ENCODE peak calls at places on chromosomes 13 and 19, in four cellular contexts. One of them, this sample, is unnamed.

GRCh38 chr13:74930402-74931165 is 551.4 kb downstream of the TBC1D4 start:
- DNase-seq in progenitor cell of endocrine pancreas: no peak
- DNase-seq in PC-9: no peak
- DNase-seq in CD8-positive, alpha-beta T cell: no peak
- DNase-seq in this sample: no peak

GRCh38 chr19:14528419-14529253 is 758 bp upstream of the TECR start:
- DNase-seq in PC-9: no peak
- DNase-seq in progenitor cell of endocrine pancreas: no peak
- DNase-seq in CD8-positive, alpha-beta T cell: no peak
- DNase-seq in this sample: peak

GRCh38 chr13:114067886-114068722 is 64.3 kb downstream of the RASA3 start:
- DNase-seq in progenitor cell of endocrine pancreas: no peak
- DNase-seq in CD8-positive, alpha-beta T cell: peak
- DNase-seq in PC-9: no peak
- DNase-seq in this sample: no peak

GRCh38 chr13:41767801-41768200 is 193.1 kb downstream of the VWA8 start:
- DNase-seq in CD8-positive, alpha-beta T cell: no peak
- DNase-seq in progenitor cell of endocrine pancreas: no peak
- DNase-seq in PC-9: no peak
- DNase-seq in this sample: no peak

GRCh38 chr19:48372904-48373303 is 8.7 kb downstream of the SYNGR4 start:
- DNase-seq in progenitor cell of endocrine pancreas: no peak
- DNase-seq in CD8-positive, alpha-beta T cell: no peak
- DNase-seq in PC-9: no peak
- DNase-seq in this sample: no peak

GRCh38 chr19:37763488-37763887 is 15.9 kb downstream of the ZNF573 start:
- DNase-seq in CD8-positive, alpha-beta T cell: no peak
- DNase-seq in progenitor cell of endocrine pancreas: no peak
- DNase-seq in PC-9: no peak
- DNase-seq in this sample: no peak

GRCh38 chr19:44570984-44571684 is 41.7 kb upstream of the CEACAM20 start:
- DNase-seq in progenitor cell of endocrine pancreas: peak
- DNase-seq in CD8-positive, alpha-beta T cell: no peak
- DNase-seq in PC-9: peak
- DNase-seq in this sample: peak

GRCh38 chr19:18696023-18696422 is 12.5 kb downstream of the CRTC1 start:
- DNase-seq in progenitor cell of endocrine pancreas: no peak
- DNase-seq in PC-9: no peak
- DNase-seq in CD8-positive, alpha-beta T cell: no peak
- DNase-seq in this sample: no peak

GRCh38 chr19:49327878-49328544 is 3.0 kb upstream of the SLC6A16 start:
- DNase-seq in PC-9: no peak
- DNase-seq in CD8-positive, alpha-beta T cell: peak
- DNase-seq in progenitor cell of endocrine pancreas: no peak
- DNase-seq in this sample: no peak

GRCh38 chr19:17448190-17448967 is at the start of gene TMEM221:
- DNase-seq in CD8-positive, alpha-beta T cell: peak
- DNase-seq in PC-9: peak
- DNase-seq in progenitor cell of endocrine pancreas: peak
- DNase-seq in this sample: peak

GRCh38 chr19:1260749-1261511 is 8.2 kb upstream of the CIRBP start:
- DNase-seq in PC-9: peak
- DNase-seq in CD8-positive, alpha-beta T cell: peak
- DNase-seq in progenitor cell of endocrine pancreas: peak
- DNase-seq in this sample: peak

GRCh38 chr19:52896431-52897148 is 845 bp downstream of the ZNF320 start:
- DNase-seq in CD8-positive, alpha-beta T cell: peak
- DNase-seq in PC-9: peak
- DNase-seq in progenitor cell of endocrine pancreas: no peak
- DNase-seq in this sample: peak

GRCh38 chr19:3275068-3275582 is 50.7 kb downstream of the CELF5 start:
- DNase-seq in progenitor cell of endocrine pancreas: peak
- DNase-seq in PC-9: no peak
- DNase-seq in CD8-positive, alpha-beta T cell: peak
- DNase-seq in this sample: no peak
- TF ChIP-seq CTCF in progenitor cell of endocrine pancreas: no peak
- TF ChIP-seq CTCF in PC-9: no peak
- TF ChIP-seq CTCF in CD8-positive, alpha-beta T cell: peak
- TF ChIP-seq CTCF in this sample: no peak

DNA sequence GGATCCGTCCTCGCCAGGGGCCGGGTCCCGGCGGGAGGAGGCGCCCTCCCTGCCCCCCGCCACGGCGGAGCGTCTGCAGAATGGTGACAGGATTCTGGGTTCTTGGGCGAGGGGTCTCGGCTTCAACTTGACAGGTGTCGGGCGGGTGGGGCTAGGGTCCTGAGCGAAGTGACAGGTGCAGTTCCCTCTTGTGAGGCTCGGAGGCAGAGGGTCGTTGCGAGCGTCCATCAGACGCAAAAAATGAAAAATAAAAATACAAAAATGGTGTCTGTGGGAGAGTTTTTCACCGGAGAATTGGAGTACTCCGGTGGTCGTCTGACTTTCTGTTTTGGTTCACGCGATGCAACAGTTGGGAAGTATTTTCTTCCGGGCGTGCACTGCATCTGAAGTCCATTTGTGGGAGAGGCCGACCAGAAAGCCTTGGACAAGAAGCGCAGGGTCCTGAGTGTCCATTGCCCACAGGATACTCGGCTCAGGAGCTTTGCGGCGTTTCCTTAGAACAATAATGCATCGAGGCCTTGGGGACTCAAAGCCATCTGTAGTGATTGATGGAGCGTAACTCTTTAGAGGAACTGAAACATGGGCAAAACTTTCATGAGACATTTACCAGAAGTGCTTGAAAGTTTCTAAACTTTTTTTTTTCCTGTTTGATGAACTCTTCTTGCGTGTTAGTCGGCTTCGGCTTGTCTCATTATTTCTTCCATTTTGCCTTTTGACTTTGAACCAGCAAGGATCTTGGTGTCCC is 753 bp downstream of the RB1 start:
- DNase-seq in PC-9: peak
- DNase-seq in CD8-positive, alpha-beta T cell: no peak
- DNase-seq in progenitor cell of endocrine pancreas: no peak
- DNase-seq in this sample: peak
- TF ChIP-seq CTCF in PC-9: no peak
- TF ChIP-seq CTCF in CD8-positive, alpha-beta T cell: no peak
- TF ChIP-seq CTCF in progenitor cell of endocrine pancreas: no peak
- TF ChIP-seq CTCF in this sample: no peak

GRCh38 chr19:6271251-6271650 is 8.5 kb downstream of the MLLT1 start:
- DNase-seq in CD8-positive, alpha-beta T cell: no peak
- DNase-seq in PC-9: no peak
- DNase-seq in progenitor cell of endocrine pancreas: no peak
- DNase-seq in this sample: peak
- TF ChIP-seq CTCF in CD8-positive, alpha-beta T cell: no peak
- TF ChIP-seq CTCF in PC-9: no peak
- TF ChIP-seq CTCF in progenitor cell of endocrine pancreas: peak
- TF ChIP-seq CTCF in this sample: peak

GRCh38 chr13:108176685-108177274 is 38.6 kb downstream of the LIG4 start:
- DNase-seq in progenitor cell of endocrine pancreas: no peak
- DNase-seq in CD8-positive, alpha-beta T cell: peak
- DNase-seq in PC-9: peak
- DNase-seq in this sample: no peak
- TF ChIP-seq CTCF in progenitor cell of endocrine pancreas: peak
- TF ChIP-seq CTCF in CD8-positive, alpha-beta T cell: peak
- TF ChIP-seq CTCF in PC-9: peak
- TF ChIP-seq CTCF in this sample: no peak

GRCh38 chr13:27794075-27794691 is 1.9 kb downstream of the GSX1 start:
- DNase-seq in progenitor cell of endocrine pancreas: no peak
- DNase-seq in CD8-positive, alpha-beta T cell: no peak
- DNase-seq in PC-9: no peak
- DNase-seq in this sample: no peak

GRCh38 chr13:27794921-27795717 is 2.8 kb downstream of the GSX1 start:
- DNase-seq in CD8-positive, alpha-beta T cell: no peak
- DNase-seq in progenitor cell of endocrine pancreas: no peak
- DNase-seq in PC-9: no peak
- DNase-seq in this sample: no peak

GRCh38 chr13:27795718-27796019 is 3.4 kb downstream of the GSX1 start:
- DNase-seq in progenitor cell of endocrine pancreas: no peak
- DNase-seq in CD8-positive, alpha-beta T cell: no peak
- DNase-seq in PC-9: no peak
- DNase-seq in this sample: no peak

GRCh38 chr13:27796544-27797227 is 4.4 kb downstream of the GSX1 start:
- DNase-seq in CD8-positive, alpha-beta T cell: no peak
- DNase-seq in PC-9: no peak
- DNase-seq in progenitor cell of endocrine pancreas: no peak
- DNase-seq in this sample: no peak

GRCh38 chr13:27797228-27797624 is 4.9 kb downstream of the GSX1 start:
- DNase-seq in CD8-positive, alpha-beta T cell: no peak
- DNase-seq in progenitor cell of endocrine pancreas: peak
- DNase-seq in PC-9: no peak
- DNase-seq in this sample: no peak
- TF ChIP-seq CTCF in CD8-positive, alpha-beta T cell: no peak
- TF ChIP-seq CTCF in progenitor cell of endocrine pancreas: peak
- TF ChIP-seq CTCF in PC-9: no peak
- TF ChIP-seq CTCF in this sample: no peak

GRCh38 chr19:58349590-58349989 is 3.7 kb downstream of the A1BG start:
- DNase-seq in PC-9: no peak
- DNase-seq in progenitor cell of endocrine pancreas: no peak
- DNase-seq in CD8-positive, alpha-beta T cell: no peak
- DNase-seq in this sample: no peak
- TF ChIP-seq CTCF in PC-9: no peak
- TF ChIP-seq CTCF in progenitor cell of endocrine pancreas: no peak
- TF ChIP-seq CTCF in CD8-positive, alpha-beta T cell: no peak
- TF ChIP-seq CTCF in this sample: no peak

DNA sequence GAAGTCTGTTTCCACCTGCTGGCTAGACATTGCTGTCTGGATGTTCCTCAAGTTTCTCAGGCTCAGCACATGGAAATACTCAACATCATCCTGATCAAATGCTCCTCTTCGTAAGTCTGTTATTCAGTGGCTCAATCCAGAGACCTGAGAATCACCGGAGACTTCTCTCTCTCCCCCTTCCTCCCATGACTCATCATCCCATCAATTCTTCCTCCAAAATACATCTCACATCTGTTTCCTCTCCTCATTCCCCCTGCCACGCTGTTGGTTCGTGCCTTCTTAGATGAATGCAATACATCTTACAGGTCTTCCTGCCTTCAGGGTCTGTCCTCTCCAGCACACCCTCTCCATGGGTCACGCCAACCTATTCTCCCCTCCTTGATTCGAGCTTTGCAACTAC is 7.4 kb upstream of the RXFP2 start:
- DNase-seq in PC-9: no peak
- DNase-seq in progenitor cell of endocrine pancreas: no peak
- DNase-seq in CD8-positive, alpha-beta T cell: no peak
- DNase-seq in this sample: no peak
- TF ChIP-seq CTCF in PC-9: no peak
- TF ChIP-seq CTCF in progenitor cell of endocrine pancreas: no peak
- TF ChIP-seq CTCF in CD8-positive, alpha-beta T cell: no peak
- TF ChIP-seq CTCF in this sample: no peak